ENCODE peak calls at places on chromosomes 13 and 19, in ten cellular contexts. X, O, W, E, M, F, K, L, Y and J are unnamed samples.

GRCh38 chr13:45695198-45695730 is 6.9 kb upstream of the CBY2 start:
- DNase-seq in X (no peak), O (no peak), E (peak; percentile 76), L (no peak), K (no peak), F (no peak), M (no peak), W (peak; percentile 14), Y (no peak), J (no peak)

GRCh38 chr19:17807731-17808316 is 12.9 kb downstream of the B3GNT3 start:
- DNase-seq in K (no peak), Y (no peak), E (peak; percentile 11), X (no peak), W (no peak), O (no peak), L (no peak), M (no peak), F (no peak), J (no peak)

GRCh38 chr13:112456138-112457056 is 80.2 kb downstream of the SPACA7 start:
- DNase-seq in O (no peak), K (no peak), E (no peak), X (no peak), L (no peak), Y (no peak), F (no peak), M (no peak), W (no peak), J (no peak)

GRCh38 chr19:3613765-3614661 is 7.3 kb upstream of the TBXA2R start:
- DNase-seq in O (no peak), E (no peak), K (no peak), Y (no peak), W (no peak), F (no peak), L (no peak), X (no peak), M (no peak), J (no peak)

GRCh38 chr13:30863231-30863630 is 42.8 kb upstream of the MEDAG start:
- DNase-seq in F (no peak), X (no peak), L (no peak), Y (no peak), M (no peak), W (no peak), O (no peak), K (no peak), E (no peak), J (no peak)

GRCh38 chr19:14718522-14719113 is 28.8 kb downstream of the ZNF333 start:
- DNase-seq in Y (no peak), X (no peak), K (no peak), W (no peak), L (no peak), E (no peak), M (no peak), O (no peak), F (no peak), J (peak; percentile 3)

GRCh38 chr19:29836409-29836825 is 24.6 kb downstream of the CCNE1 start:
- DNase-seq in L (no peak), M (no peak), W (no peak), X (no peak), E (no peak), Y (peak; percentile 64), K (no peak), F (no peak), O (no peak), J (no peak)

GRCh38 chr19:15123900-15124299 is 16.7 kb downstream of the SYDE1 start:
- DNase-seq in E (no peak), L (no peak), O (no peak), F (no peak), W (peak; percentile 69), X (peak; percentile 85), K (no peak), Y (no peak), M (peak; percentile 43), J (no peak)

GRCh38 chr19:51116736-51117135 is 8.0 kb upstream of the SIGLEC9 start:
- DNase-seq in E (no peak), O (no peak), M (no peak), X (no peak), Y (no peak), L (no peak), K (no peak), F (no peak), W (no peak), J (no peak)

GRCh38 chr13:61162636-61163035 is 253.0 kb downstream of the PCDH20 start:
- DNase-seq in X (no peak), L (no peak), F (no peak), M (no peak), Y (peak; percentile 17), W (no peak), E (no peak), O (no peak), K (no peak), J (peak; percentile 0)

GRCh38 chr19:14614099-14614412 is 31.2 kb downstream of the CLEC17A start:
- DNase-seq in E (peak; percentile 93), W (peak; percentile 28), L (no peak), K (peak; percentile 42), M (no peak), O (no peak), F (peak; percentile 41), X (no peak), Y (no peak), J (no peak)

GRCh38 chr13:39411501-39411900 is 191.5 kb downstream of the LHFPL6 start:
- DNase-seq in W (no peak), Y (no peak), F (no peak), X (no peak), E (no peak), L (no peak), M (no peak), K (no peak), O (no peak), J (no peak)

DNA sequence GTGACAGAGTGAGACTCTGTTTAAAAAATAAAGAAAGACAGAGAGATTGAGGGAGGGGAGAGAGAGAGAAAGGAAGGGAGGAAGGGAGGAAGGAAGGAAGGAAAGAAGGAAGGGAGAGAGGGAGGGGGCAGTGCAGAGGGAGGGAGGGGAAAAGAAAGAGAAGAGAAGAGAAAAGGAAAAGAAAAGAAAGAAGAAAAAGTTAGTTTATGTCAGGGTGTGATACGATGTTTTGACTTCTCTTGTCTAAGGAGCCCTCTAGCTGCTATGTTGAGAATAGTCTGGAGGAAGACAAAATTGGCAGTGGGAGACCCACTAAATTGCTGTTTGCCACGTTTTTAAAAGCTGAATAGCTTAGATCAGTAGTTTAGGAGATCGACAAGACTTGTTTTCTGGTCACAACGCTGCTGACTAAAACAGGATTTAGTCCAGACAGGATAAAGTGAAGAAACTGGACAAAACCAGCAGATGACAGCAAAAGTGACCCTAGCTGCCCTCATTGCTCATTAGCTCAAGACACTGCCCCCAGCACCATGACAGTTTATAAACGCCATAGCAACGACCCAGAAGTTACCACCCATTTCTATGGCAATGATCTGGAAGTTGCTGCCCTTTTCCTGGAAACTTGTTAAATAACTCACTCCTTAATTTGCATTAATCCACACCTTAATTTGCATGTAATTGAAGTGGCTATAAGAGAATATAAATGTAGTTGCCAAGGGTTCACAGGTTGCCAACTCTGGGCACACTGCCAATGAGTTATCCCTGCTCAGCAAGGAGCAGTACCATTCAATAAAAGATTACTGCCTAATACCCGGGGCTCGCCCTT is 11.1 kb downstream of the TEX101 start:
- DNase-seq in E (no peak), W (peak; percentile 66), F (peak; percentile 7), X (no peak), O (peak; percentile 18), L (no peak), M (no peak), Y (peak; percentile 45), K (no peak), J (peak; percentile 43)
- TF ChIP-seq CTCF in E (no peak), W (peak; percentile 36), F (peak; percentile 68), X (no peak), O (peak; percentile 51), L (peak; percentile 61), M (peak; percentile 42), Y (peak; percentile 74), K (peak; percentile 36), J (peak; percentile 71)

GRCh38 chr19:27764186-27764804 is 1448.7 kb downstream of the UQCRFS1 start:
- DNase-seq in K (no peak), F (no peak), W (no peak), M (no peak), E (no peak), L (no peak), X (no peak), Y (no peak), O (no peak), J (no peak)

GRCh38 chr19:27762933-27763332 is 1450.0 kb downstream of the UQCRFS1 start:
- DNase-seq in E (no peak), O (no peak), X (no peak), W (no peak), Y (no peak), K (no peak), L (no peak), M (no peak), F (no peak), J (no peak)

GRCh38 chr19:27758626-27759505 is 1454.1 kb downstream of the UQCRFS1 start:
- DNase-seq in K (no peak), E (no peak), W (no peak), X (no peak), F (no peak), L (no peak), M (no peak), O (no peak), Y (no peak), J (no peak)

GRCh38 chr19:27754700-27755099 is 1458.3 kb downstream of the UQCRFS1 start:
- DNase-seq in L (no peak), W (no peak), E (no peak), M (no peak), Y (no peak), X (no peak), O (no peak), F (no peak), K (no peak), J (no peak)

GRCh38 chr19:27759896-27760295 is 1453.1 kb downstream of the UQCRFS1 start:
- DNase-seq in K (no peak), X (no peak), M (no peak), Y (no peak), E (no peak), O (no peak), W (no peak), F (no peak), L (no peak), J (no peak)
- H3K4me3 ChIP-seq in K (no peak overlapping the region), X (peak overlapping the region; percentile 9), M (no peak overlapping the region), Y (no peak overlapping the region), E (no peak overlapping the region), O (no peak overlapping the region), W (no peak overlapping the region), F (no peak overlapping the region), L (no peak overlapping the region), J (no peak overlapping the region)

GRCh38 chr13:65562305-65562704 is 1667.8 kb downstream of the PCDH9 start:
- DNase-seq in W (no peak), F (no peak), X (no peak), M (no peak), Y (no peak), E (no peak), L (no peak), O (no peak), K (no peak), J (no peak)

GRCh38 chr13:65555973-65556372 is 1674.2 kb downstream of the PCDH9 start:
- DNase-seq in E (no peak), W (no peak), Y (no peak), F (no peak), L (no peak), K (no peak), X (no peak), O (no peak), M (peak; percentile 62), J (no peak)

GRCh38 chr13:65560936-65561335 is 1669.2 kb downstream of the PCDH9 start:
- DNase-seq in X (no peak), Y (no peak), F (no peak), K (no peak), M (no peak), W (no peak), L (no peak), O (no peak), E (no peak), J (no peak)
- TF ChIP-seq CTCF in X (no peak), Y (no peak), F (no peak), K (no peak), M (no peak), W (no peak), L (no peak), O (no peak), E (no peak), J (no peak)

GRCh38 chr19:41530761-41531301 is 45.1 kb upstream of the CEACAM21 start:
- DNase-seq in X (no peak), E (peak; percentile 70), F (no peak), O (no peak), M (no peak), Y (no peak), W (peak; percentile 53), K (peak; percentile 52), L (no peak), J (no peak)
- H3K4me3 ChIP-seq in X (peak overlapping the region; percentile 39), E (peak overlapping the region; percentile 10), F (peak overlapping the region; percentile 70), O (no peak overlapping the region), M (no peak overlapping the region), Y (no peak overlapping the region), W (no peak overlapping the region), K (no peak overlapping the region), L (no peak overlapping the region), J (no peak overlapping the region)